ENCODE peak calls at places on chromosomes 4 and X, in ten cellular contexts. N is activated CD8-positive, alpha-beta memory T cell treated with anti-CD3 and anti-CD28 coated beads for 1 hour; R is stomach; C is hypothalamus; B is EH; E is NCI-H2081; W is left colon; L is activated CD4-positive, alpha-beta T cell treated with anti-CD3 and anti-CD28 coated beads for 1 hour; J is D341Med; F is NCI-H1092. Q is an unnamed sample.

GRCh38 chr4:185508162-185508561 is 27.1 kb downstream of the PDLIM3 start:
- DNase-seq in N (no peak), R (no peak), C (no peak), B (no peak), E (peak; percentile 56), W (no peak), L (no peak), J (no peak), F (no peak), Q (no peak)

GRCh38 chrX:19794690-19795089 is 92.7 kb downstream of the SH3KBP1 start:
- DNase-seq in N (no peak), R (no peak), C (no peak), B (peak; percentile 21), E (no peak), W (no peak), L (no peak), J (no peak), F (no peak), Q (no peak)

GRCh38 chr4:101346562-101347266 is 612 bp downstream of the PPP3CA start:
- DNase-seq in N (peak; percentile 46), R (peak; percentile 59), C (peak; percentile 73), B (peak; percentile 76), E (peak; percentile 36), W (peak; percentile 78), L (peak; percentile 49), J (peak; percentile 66), F (peak; percentile 33), Q (no peak)

GRCh38 chrX:123830309-123830708 is 29.5 kb upstream of the XIAP start:
- DNase-seq in N (no peak), R (peak; percentile 36), C (no peak), B (no peak), E (no peak), W (peak; percentile 67), L (no peak), J (no peak), F (no peak), Q (no peak)

GRCh38 chr4:119752936-119753335 is 124.3 kb upstream of the PDE5A start:
- DNase-seq in N (no peak), R (no peak), C (no peak), B (no peak), E (no peak), W (no peak), L (no peak), J (no peak), F (no peak), Q (no peak)

GRCh38 chrX:107483976-107484726 is 34.7 kb downstream of the FRMPD3 start:
- DNase-seq in N (no peak), R (no peak), C (no peak), B (no peak), E (peak; percentile 22), W (peak; percentile 6), L (no peak), J (no peak), F (no peak), Q (peak; percentile 78)

GRCh38 chrX:85159644-85160043 is 83.9 kb downstream of the SATL1 start:
- DNase-seq in N (no peak), R (no peak), C (no peak), B (no peak), E (no peak), W (no peak), L (no peak), J (no peak), F (no peak), Q (no peak)

GRCh38 chrX:101393530-101394305 is 2.9 kb downstream of the RPL36A start:
- DNase-seq in N (no peak), R (no peak), C (no peak), B (no peak), E (no peak), W (no peak), L (no peak), J (no peak), F (no peak), Q (no peak)

GRCh38 chrX:79138658-79139241 is 5.7 kb upstream of the GPR174 start:
- DNase-seq in N (no peak), R (no peak), C (no peak), B (no peak), E (no peak), W (no peak), L (no peak), J (no peak), F (no peak), Q (no peak)

GRCh38 chrX:153807976-153808375 is 13.5 kb downstream of the SSR4 start:
- DNase-seq in N (no peak), R (no peak), C (no peak), B (no peak), E (no peak), W (no peak), L (no peak), J (no peak), F (no peak), Q (no peak)

Q was measured in NCI-H1436 treated with DMSO at 0.1 percent for 48 hours.